ENCODE peak calls at places on chromosomes 5 and 9, in four cellular contexts. M, K, J and I are unnamed samples.

GRCh38 chr9:35852876-35853865 is 17.0 kb downstream of the OR13J1 start:
- DNase-seq in J (no peak), K (no peak), M (no peak), I (no peak)

GRCh38 chr9:124869986-124870560 is 8.1 kb downstream of the ARPC5L start:
- DNase-seq in J (peak), M (no peak), K (no peak), I (no peak)

GRCh38 chr9:12698293-12698692 is 5.1 kb downstream of the TYRP1 start:
- DNase-seq in M (no peak), J (no peak), K (no peak), I (no peak)

GRCh38 chr9:27125030-27125429 is 16.0 kb downstream of the TEK start:
- DNase-seq in J (no peak), M (peak), K (no peak), I (no peak)

GRCh38 chr5:57174128-57174849 is 430 bp downstream of the GPBP1 start:
- DNase-seq in M (peak), K (no peak), J (no peak), I (no peak)

GRCh38 chr5:172683696-172684464 is 42.8 kb downstream of the NEURL1B start:
- DNase-seq in K (no peak), M (no peak), J (no peak), I (no peak)

GRCh38 chr5:125486634-125487033 is 740.2 kb upstream of the ZNF608 start:
- DNase-seq in M (no peak), K (no peak), J (no peak), I (no peak)

GRCh38 chr5:143029293-143029692 is 259.1 kb downstream of the ARHGAP26 start:
- DNase-seq in K (no peak), J (no peak), M (no peak), I (no peak)

GRCh38 chr5:126868961-126869451 is 92.1 kb downstream of the LMNB1 start:
- DNase-seq in J (no peak), M (no peak), K (no peak), I (peak)

GRCh38 chr9:124749811-124750210 is 21.3 kb downstream of the NR6A1 start:
- DNase-seq in M (no peak), K (no peak), J (no peak), I (no peak)

GRCh38 chr5:112165399-112165798 is 253.7 kb downstream of the EPB41L4A start:
- DNase-seq in K (no peak), J (no peak), M (no peak), I (no peak)

GRCh38 chr9:35464056-35465025 is 25.6 kb upstream of the RUSC2 start:
- DNase-seq in K (no peak), J (no peak), M (no peak), I (no peak)

GRCh38 chr5:180470966-180471582 is 23.1 kb upstream of the CNOT6 start:
- DNase-seq in M (peak), K (peak), J (peak), I (no peak)

GRCh38 chr5:25006734-25007133 is 362.0 kb upstream of the CDH10 start:
- DNase-seq in J (no peak), K (no peak), M (peak), I (no peak)

GRCh38 chr5:102582706-102583105 is 83.9 kb upstream of the SLCO6A1 start:
- DNase-seq in M (no peak), K (no peak), J (no peak), I (no peak)

GRCh38 chr5:160169326-160169725 is 50.1 kb upstream of the PWWP2A start:
- DNase-seq in K (no peak), J (no peak), M (no peak), I (no peak)

GRCh38 chr5:88657166-88657565 is 225.8 kb downstream of the MEF2C start:
- DNase-seq in M (no peak), K (no peak), J (no peak), I (no peak)

GRCh38 chr9:121992571-121993212 is 100.4 kb downstream of the TTLL11 start:
- DNase-seq in J (peak), M (peak), K (peak), I (peak)

GRCh38 chr5:121313886-121314285 is 537.8 kb upstream of the FTMT start:
- DNase-seq in M (no peak), K (no peak), J (no peak), I (no peak)

GRCh38 chr5:177093803-177094202 is 7.1 kb downstream of the FGFR4 start:
- DNase-seq in M (no peak), J (no peak), K (no peak), I (no peak)

GRCh38 chr9:75231167-75231566 is 142.9 kb downstream of the OSTF1 start:
- DNase-seq in K (no peak), M (no peak), J (no peak), I (no peak)

GRCh38 chr5:75023368-75024159 is 28.8 kb downstream of the GCNT4 start:
- DNase-seq in J (no peak), K (no peak), M (no peak), I (no peak)

GRCh38 chr9:127523312-127523851 is 72.1 kb downstream of the LRSAM1 start:
- DNase-seq in K (peak), M (peak), J (no peak), I (peak)
- TF ChIP-seq RFX5 in K (no peak), M (no peak), J (no peak), I (no peak)

GRCh38 chr5:6578676-6579343 is 54.0 kb downstream of the NSUN2 start:
- DNase-seq in K (no peak), M (no peak), J (no peak), I (no peak)
- TF ChIP-seq PHF8 in K (no peak), M (no peak), J (no peak), I (no peak)

GRCh38 chr9:98479967-98480847 is 224.8 kb upstream of the TBC1D2 start:
- DNase-seq in J (peak), K (no peak), M (peak), I (no peak)
- TF ChIP-seq RFX5 in J (no peak), K (no peak), M (no peak), I (no peak)

GRCh38 chr5:139138790-139139189 is 59.4 kb downstream of the SIL1 start:
- DNase-seq in M (no peak), J (peak), K (no peak), I (no peak)
- TF ChIP-seq PHF8 in M (no peak), J (no peak), K (no peak), I (no peak)

GRCh38 chr5:83473344-83474169 is 2.0 kb downstream of the VCAN start:
- DNase-seq in J (no peak), M (peak), K (peak), I (peak)

GRCh38 chr5:83474986-83475385 is 3.4 kb downstream of the VCAN start:
- DNase-seq in J (no peak), M (no peak), K (no peak), I (no peak)

GRCh38 chr5:83475540-83476469 is 4.3 kb downstream of the VCAN start:
- DNase-seq in J (peak), M (peak), K (no peak), I (no peak)

GRCh38 chr5:83472508-83473343 is 1.2 kb downstream of the VCAN start:
- DNase-seq in J (no peak), M (peak), K (peak), I (peak)

GRCh38 chr5:83474170-83474796 is 2.7 kb downstream of the VCAN start:
- DNase-seq in M (peak), J (peak), K (peak), I (peak)
- TF ChIP-seq RFX5 in M (no peak), J (no peak), K (no peak), I (no peak)

GRCh38 chr5:59038169-59039002 is 455.5 kb downstream of the RAB3C start:
- DNase-seq in J (no peak), K (no peak), M (peak), I (peak)

GRCh38 chr5:59040007-59040803 is 457.3 kb downstream of the RAB3C start:
- DNase-seq in J (no peak), K (no peak), M (peak), I (no peak)

GRCh38 chr5:59037453-59038168 is 454.7 kb downstream of the RAB3C start:
- DNase-seq in K (no peak), J (no peak), M (peak), I (no peak)

GRCh38 chr5:59039296-59040006 is 456.6 kb downstream of the RAB3C start:
- DNase-seq in K (no peak), J (no peak), M (peak), I (no peak)

DNA sequence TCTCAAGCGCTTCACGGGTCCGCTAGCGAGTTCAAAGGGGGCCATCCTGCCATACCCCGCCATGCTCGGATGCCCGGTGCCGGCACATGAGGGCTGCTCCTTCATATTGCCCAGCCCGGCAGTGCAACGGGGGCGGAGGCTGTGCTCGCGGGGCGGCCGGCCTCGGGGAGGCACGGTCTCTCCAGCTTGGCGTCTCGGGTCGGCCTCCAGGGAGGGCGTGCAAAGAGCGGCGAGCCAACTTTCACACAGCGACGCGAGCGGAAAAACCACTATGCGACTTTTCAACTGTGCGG is 456.1 kb downstream of the RAB3C start:
- DNase-seq in K (no peak), M (no peak), J (no peak), I (no peak)
- TF ChIP-seq PHF8 in K (no peak), M (no peak), J (peak), I (no peak)

GRCh38 chr5:100904259-100904822 is 1.3 kb upstream of the ST8SIA4 start:
- DNase-seq in M (peak), K (no peak), J (no peak), I (no peak)
- TF ChIP-seq RFX5 in M (no peak), K (no peak), J (no peak), I (no peak)